ENCODE peak calls at places on chromosome 21, in five cellular contexts. G is fibroblast of the aortic adventitia, P is ovary, L is HL-60, F is GM23338. M is an unnamed sample.

GRCh38 chr21:43361493-43362296 is 65.2 kb downstream of the SIK1 start:
- DNase-seq in G (no peak), P (no peak), L (no peak), F (peak), M (peak)

GRCh38 chr21:20647603-20648002 is 350.6 kb upstream of the NCAM2 start:
- DNase-seq in G (peak), P (no peak), L (no peak), F (no peak), M (no peak)

GRCh38 chr21:17725339-17725738 is 93.8 kb downstream of the C21orf91 start:
- DNase-seq in G (no peak), P (no peak), L (no peak), F (no peak), M (no peak)

GRCh38 chr21:46322351-46323226 is 1.1 kb downstream of the C21orf58 start:
- DNase-seq in G (peak), P (no peak), L (peak), F (peak), M (peak)

GRCh38 chr21:27532081-27532480 is 565.2 kb upstream of the ADAMTS5 start:
- DNase-seq in G (peak), P (no peak), L (no peak), F (no peak), M (peak)

GRCh38 chr21:35195232-35195631 is 146.1 kb upstream of the RUNX1 start:
- DNase-seq in G (no peak), P (no peak), L (no peak), F (no peak), M (no peak)

GRCh38 chr21:26962516-26963305 is 4.2 kb downstream of the ADAMTS5 start:
- DNase-seq in G (peak), P (no peak), L (no peak), F (no peak), M (no peak)

GRCh38 chr21:46108827-46109226 is 10.9 kb downstream of the COL6A2 start:
- DNase-seq in G (no peak), P (no peak), L (no peak), F (no peak), M (no peak)

GRCh38 chr21:26881504-26882228 is 36.5 kb upstream of the ADAMTS1 start:
- DNase-seq in G (peak), P (no peak), L (no peak), F (peak), M (peak)

GRCh38 chr21:46205121-46205520 is 20.9 kb upstream of the SPATC1L start:
- DNase-seq in G (no peak), P (no peak), L (no peak), F (no peak), M (no peak)

GRCh38 chr21:28771790-28772501 is 220.7 kb downstream of the LTN1 start:
- DNase-seq in G (peak), P (no peak), L (no peak), F (no peak), M (peak)

GRCh38 chr21:15592271-15592860 is 137.4 kb upstream of the USP25 start:
- DNase-seq in G (peak), P (no peak), L (peak), F (peak), M (peak)

GRCh38 chr21:28922368-28922767 is 70.3 kb downstream of the LTN1 start:
- DNase-seq in G (no peak), P (no peak), L (no peak), F (peak), M (no peak)

GRCh38 chr21:46056450-46056903 is 41.4 kb upstream of the COL6A2 start:
- DNase-seq in G (peak), P (peak), L (no peak), F (peak), M (peak)

GRCh38 chr21:22345624-22346023 is 1347.4 kb downstream of the NCAM2 start:
- DNase-seq in G (no peak), P (no peak), L (no peak), F (no peak), M (no peak)

GRCh38 chr21:27371688-27372331 is 404.9 kb upstream of the ADAMTS5 start:
- DNase-seq in G (peak), P (no peak), L (no peak), F (no peak), M (no peak)

GRCh38 chr21:16358021-16358420 is 628.2 kb downstream of the USP25 start:
- DNase-seq in G (no peak), P (no peak), L (no peak), F (no peak), M (no peak)

GRCh38 chr21:29378814-29379213 is 80.1 kb downstream of the BACH1 start:
- DNase-seq in G (peak), P (no peak), L (no peak), F (no peak), M (peak)

GRCh38 chr21:29265690-29266479 is 32.8 kb upstream of the BACH1 start:
- DNase-seq in G (peak), P (no peak), L (no peak), F (no peak), M (no peak)

GRCh38 chr21:15164678-15165303 is 100.0 kb upstream of the NRIP1 start:
- DNase-seq in G (no peak), P (no peak), L (no peak), F (no peak), M (no peak)

GRCh38 chr21:26844258-26845065 is 747 bp downstream of the ADAMTS1 start:
- DNase-seq in G (peak), P (peak), L (peak), F (peak), M (peak)

GRCh38 chr21:46135782-46136181 is 19.6 kb downstream of the FTCD start:
- DNase-seq in G (no peak), P (no peak), L (no peak), F (no peak), M (no peak)

GRCh38 chr21:27146268-27146667 is 179.4 kb upstream of the ADAMTS5 start:
- DNase-seq in G (no peak), P (no peak), L (no peak), F (no peak), M (no peak)

GRCh38 chr21:46041183-46041582 is 56.7 kb upstream of the COL6A2 start:
- DNase-seq in G (no peak), P (no peak), L (no peak), F (no peak), M (no peak)

GRCh38 chr21:34074283-34075098 is 1.1 kb downstream of the MRPS6 start:
- DNase-seq in G (peak), P (no peak), L (no peak), F (peak), M (no peak)
- TF ChIP-seq CTCF in G (no peak), P (no peak), L (no peak), F (no peak), M (no peak)

GRCh38 chr21:37915941-37916794 is at the start of gene KCNJ6:
- DNase-seq in G (peak), P (no peak), L (peak), F (peak), M (peak)
- H3K4me3 ChIP-seq in G (no peak), P (no peak), L (no peak), F (peak), M (peak)

DNA sequence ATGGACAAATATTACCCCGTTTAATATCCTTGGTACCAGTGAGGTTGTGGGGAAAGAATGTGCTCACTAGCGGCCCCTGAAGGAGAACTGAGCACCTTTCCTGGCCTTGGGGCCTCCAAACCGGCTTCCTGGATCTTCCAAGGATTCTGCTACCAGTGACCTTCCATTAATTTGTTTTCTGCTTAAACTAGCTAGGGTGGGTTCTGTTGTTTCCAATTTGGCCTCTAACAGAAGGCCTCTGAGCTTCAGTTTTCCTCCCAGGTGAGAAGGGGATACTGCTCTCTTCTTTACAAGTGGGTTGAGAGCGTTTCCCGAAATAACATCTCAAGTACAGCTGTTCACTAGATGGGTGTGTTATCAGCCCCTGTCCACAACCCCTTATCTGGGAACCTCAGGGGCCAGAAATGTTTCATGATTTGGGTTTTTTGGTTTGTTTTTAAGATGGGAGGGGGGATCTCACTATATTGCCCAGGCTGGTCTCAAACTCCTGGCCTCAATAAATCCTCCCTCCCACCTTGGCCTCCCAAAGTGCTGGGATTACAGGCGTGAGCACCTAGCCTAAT is 16.9 kb upstream of the IFNGR2 start:
- DNase-seq in G (no peak), P (no peak), L (no peak), F (peak), M (no peak)
- TF ChIP-seq CTCF in G (no peak), P (no peak), L (no peak), F (peak), M (peak)

GRCh38 chr21:42308161-42308913 is 6.9 kb downstream of the TFF3 start:
- DNase-seq in G (no peak), P (no peak), L (peak), F (no peak), M (no peak)

GRCh38 chr21:42310411-42311001 is 4.7 kb downstream of the TFF3 start:
- DNase-seq in G (no peak), P (no peak), L (no peak), F (no peak), M (no peak)

GRCh38 chr21:42308914-42309752 is 6.1 kb downstream of the TFF3 start:
- DNase-seq in G (no peak), P (no peak), L (no peak), F (no peak), M (no peak)

GRCh38 chr21:42311160-42311559 is 4.0 kb downstream of the TFF3 start:
- DNase-seq in G (no peak), P (no peak), L (no peak), F (no peak), M (no peak)

DNA sequence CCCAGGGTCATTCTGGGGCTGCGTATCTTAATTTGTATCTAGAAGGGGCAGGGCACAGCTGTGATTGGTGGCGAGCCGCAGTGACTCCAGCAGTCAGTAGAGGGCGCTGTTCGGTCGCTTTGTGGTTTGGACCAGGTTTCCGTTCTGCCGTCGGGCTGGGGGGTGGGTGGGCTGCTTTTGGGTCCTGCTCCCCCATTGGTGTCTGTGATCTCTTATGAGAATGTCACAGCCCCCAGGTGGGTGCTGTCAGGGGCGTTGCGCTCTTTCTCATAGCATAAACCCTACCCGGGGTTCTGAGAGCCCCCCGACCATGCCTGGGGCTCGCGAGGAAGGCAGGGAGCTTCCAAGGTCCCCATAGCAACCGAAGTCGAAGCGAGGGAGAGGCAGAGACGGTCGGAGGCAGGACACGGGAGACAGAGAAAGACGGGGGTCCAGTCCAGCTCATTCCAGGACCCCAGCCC is 5.4 kb downstream of the TFF3 start:
- DNase-seq in G (peak), P (peak), L (peak), F (peak), M (peak)
- H3K4me3 ChIP-seq in G (no peak), P (no peak), L (no peak), F (peak), M (no peak)

DNA sequence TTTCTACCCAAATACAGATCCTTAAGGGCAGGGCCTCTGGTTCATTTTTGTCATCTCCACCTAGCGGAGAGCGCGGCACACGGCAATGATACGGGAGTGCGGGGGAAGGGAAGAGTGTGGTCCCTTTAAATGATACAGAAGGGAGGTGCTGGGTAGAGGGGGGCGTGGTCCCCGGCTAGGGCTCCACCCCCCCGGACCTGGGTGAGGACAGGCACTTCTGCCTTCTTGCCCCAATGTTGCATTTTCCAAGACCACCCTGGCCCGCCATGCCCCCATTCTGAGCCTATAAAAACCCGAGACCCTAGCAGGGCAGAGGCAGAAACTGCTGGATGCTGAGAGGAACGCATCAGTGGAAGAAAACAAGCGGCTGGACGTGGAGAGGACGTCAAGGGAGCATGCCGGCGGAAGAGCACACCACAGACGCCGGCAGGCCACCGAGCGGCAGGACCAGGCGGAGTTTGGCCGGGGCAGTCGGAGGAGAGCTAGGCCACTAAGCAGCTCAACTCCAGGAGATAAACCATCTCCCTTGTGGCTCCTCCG is 30.0 kb downstream of the LRRC3 start:
- DNase-seq in G (peak), P (no peak), L (no peak), F (peak), M (peak)
- TF ChIP-seq CTCF in G (peak), P (no peak), L (no peak), F (peak), M (no peak)

DNA sequence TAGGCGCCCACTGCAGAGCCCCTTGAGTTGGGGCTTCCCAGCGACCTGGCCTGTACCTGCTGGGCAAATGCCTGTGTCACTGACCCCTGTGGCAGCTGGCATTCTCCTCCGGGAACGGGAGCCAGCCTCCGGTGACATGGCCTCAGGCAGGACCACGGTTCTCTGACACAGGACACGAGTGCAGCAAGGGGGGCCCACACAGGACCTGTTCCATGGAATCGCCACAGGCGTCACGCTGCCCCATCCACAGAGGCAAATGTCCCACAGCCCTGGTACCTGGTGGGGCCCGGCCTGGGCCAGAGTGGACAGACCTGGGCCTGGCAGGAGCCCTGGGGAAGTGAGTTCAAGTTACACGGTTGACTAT is 2.6 kb downstream of the ITGB2 start:
- DNase-seq in G (no peak), P (no peak), L (no peak), F (no peak), M (no peak)
- H3K4me3 ChIP-seq in G (no peak), P (no peak), L (peak), F (no peak), M (no peak)

GRCh38 chr21:42125571-42126544 is 54.7 kb downstream of the UMODL1 start:
- DNase-seq in G (peak), P (no peak), L (peak), F (peak), M (peak)
- TF ChIP-seq CTCF in G (peak), P (no peak), L (no peak), F (peak), M (no peak)

GRCh38 chr21:33984021-33984481 is 68.4 kb upstream of the ATP5PO start:
- DNase-seq in G (no peak), P (no peak), L (no peak), F (no peak), M (no peak)
- H3K4me3 ChIP-seq in G (no peak), P (no peak), L (no peak), F (no peak), M (no peak)

DNA sequence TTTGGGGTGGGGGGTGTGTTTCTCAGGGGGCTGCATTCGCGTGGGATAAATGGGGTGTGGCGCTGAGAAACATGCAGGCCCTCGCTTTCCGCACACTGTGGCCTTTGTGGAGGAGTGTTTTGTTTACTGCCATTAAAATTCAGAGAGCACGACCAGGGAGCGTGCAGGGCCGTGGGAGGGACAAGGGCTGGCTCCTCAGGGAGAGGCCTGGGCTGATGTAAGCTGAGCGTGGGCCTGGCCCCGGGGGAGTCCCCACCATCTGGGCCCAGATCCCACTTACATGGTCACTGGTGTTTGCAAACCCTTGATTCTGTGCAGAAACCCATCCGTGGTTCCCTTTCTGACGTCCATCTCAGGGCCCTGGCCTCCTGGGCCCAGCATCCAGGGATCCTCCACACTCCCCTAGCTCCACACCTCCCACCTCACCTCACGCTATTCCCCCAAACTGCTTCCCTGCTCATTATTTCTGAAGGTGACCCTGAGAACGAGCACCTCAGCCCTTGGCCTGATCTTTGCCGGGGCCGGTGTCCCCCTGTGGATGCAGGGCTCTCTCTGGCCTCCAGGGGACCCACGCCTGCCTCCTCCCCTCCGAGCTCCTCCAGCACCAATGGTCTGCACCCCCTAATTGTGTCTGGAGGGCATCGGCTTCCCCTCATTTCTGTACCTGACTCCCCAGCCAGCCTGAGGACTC is 92.5 kb upstream of the SIM2 start:
- DNase-seq in G (no peak), P (no peak), L (no peak), F (peak), M (no peak)
- TF ChIP-seq CTCF in G (no peak), P (no peak), L (no peak), F (peak), M (no peak)

GRCh38 chr21:25809013-25809412 is 74.2 kb downstream of the GABPA start:
- DNase-seq in G (peak), P (no peak), L (no peak), F (no peak), M (peak)

GRCh38 chr21:25811186-25811585 is 76.4 kb downstream of the GABPA start:
- DNase-seq in G (no peak), P (no peak), L (no peak), F (no peak), M (no peak)

GRCh38 chr21:25818156-25818950 is 83.6 kb downstream of the GABPA start:
- DNase-seq in G (no peak), P (no peak), L (no peak), F (peak), M (no peak)

GRCh38 chr21:25813917-25814316 is 79.1 kb downstream of the GABPA start:
- DNase-seq in G (no peak), P (no peak), L (no peak), F (no peak), M (no peak)
- H3K4me3 ChIP-seq in G (no peak), P (no peak), L (no peak), F (no peak), M (no peak)

M was measured in foreskin fibroblast.